ENCODE peak calls at places on chromosomes 16 and 17, in eight cellular contexts. X, G, A, Y, S, C, B and L are unnamed samples. For H3K4me1, the result is how much of the 10 kb centered on the place peaks cover.

GRCh38 chr16:85716680-85717038 is 27.9 kb upstream of the GINS2 start:
- DNase-seq in C (no peak), A (peak), G (no peak), Y (no peak), B (no peak), S (no peak), X (no peak), L (no peak)

GRCh38 chr16:56269824-56270684 is 78.8 kb downstream of the GNAO1 start:
- DNase-seq in X (peak), B (peak), C (peak), S (no peak), A (no peak), Y (peak), G (no peak), L (no peak)

GRCh38 chr16:57638381-57638780 is 10.0 kb downstream of the ADGRG1 start:
- DNase-seq in Y (no peak), X (no peak), G (no peak), C (no peak), B (no peak), S (no peak), A (no peak), L (no peak)

GRCh38 chr17:32114536-32114935 is 27.8 kb upstream of the RHOT1 start:
- DNase-seq in G (no peak), S (no peak), A (no peak), C (no peak), X (no peak), Y (no peak), B (no peak), L (no peak)

GRCh38 chr17:41683441-41684007 is 5.2 kb upstream of the EIF1 start:
- DNase-seq in S (no peak), B (no peak), Y (no peak), X (no peak), C (peak), A (no peak), G (no peak), L (no peak)

GRCh38 chr17:37742114-37742761 is 2.6 kb downstream of the HNF1B start:
- DNase-seq in C (no peak), S (peak), A (peak), X (peak), Y (no peak), G (no peak), B (no peak), L (no peak)

GRCh38 chr16:51577621-51578303 is 426.7 kb upstream of the SALL1 start:
- DNase-seq in Y (no peak), A (no peak), S (no peak), C (no peak), X (peak), B (no peak), G (no peak), L (no peak)

GRCh38 chr17:57739402-57740224 is 5.5 kb downstream of the CCDC182 start:
- DNase-seq in B (no peak), G (no peak), S (no peak), A (peak), Y (peak), C (no peak), X (peak), L (no peak)

GRCh38 chr16:10027553-10027952 is 154.7 kb downstream of the GRIN2A start:
- DNase-seq in X (no peak), A (no peak), S (no peak), G (no peak), Y (no peak), B (no peak), C (no peak), L (no peak)

GRCh38 chr17:43018008-43018853 is 4.0 kb downstream of the VAT1 start:
- DNase-seq in Y (no peak), B (no peak), C (no peak), A (peak), S (no peak), X (peak), G (no peak), L (no peak)

GRCh38 chr16:57276596-57276995 is 7.9 kb downstream of the PLLP start:
- DNase-seq in A (no peak), X (no peak), G (no peak), B (no peak), S (no peak), Y (no peak), C (peak), L (no peak)

GRCh38 chr17:2701996-2702741 is 9.4 kb downstream of the CLUH start:
- DNase-seq in Y (no peak), G (no peak), A (no peak), X (no peak), B (no peak), C (peak), S (no peak), L (no peak)

GRCh38 chr16:22023505-22023904 is 15.6 kb downstream of the MOSMO start:
- DNase-seq in Y (no peak), G (no peak), S (no peak), A (no peak), X (no peak), B (no peak), C (no peak), L (no peak)

GRCh38 chr17:958712-959451 is 20.7 kb downstream of the NXN start:
- DNase-seq in S (no peak), G (no peak), Y (no peak), A (no peak), X (no peak), C (no peak), B (no peak), L (peak)

GRCh38 chr17:44203731-44204452 is 4.2 kb upstream of the ATXN7L3 start:
- DNase-seq in S (no peak), A (peak), C (no peak), X (peak), B (peak), G (peak), Y (peak), L (no peak)

GRCh38 chr17:78790552-78790951 is 8.5 kb upstream of the CYTH1 start:
- DNase-seq in Y (no peak), B (no peak), A (no peak), C (no peak), S (no peak), X (no peak), G (no peak), L (no peak)
- TF ChIP-seq EP300 in Y (no peak), B (no peak), A (no peak), C (no peak), S (no peak), X (no peak), G (no peak), L (no peak)

DNA sequence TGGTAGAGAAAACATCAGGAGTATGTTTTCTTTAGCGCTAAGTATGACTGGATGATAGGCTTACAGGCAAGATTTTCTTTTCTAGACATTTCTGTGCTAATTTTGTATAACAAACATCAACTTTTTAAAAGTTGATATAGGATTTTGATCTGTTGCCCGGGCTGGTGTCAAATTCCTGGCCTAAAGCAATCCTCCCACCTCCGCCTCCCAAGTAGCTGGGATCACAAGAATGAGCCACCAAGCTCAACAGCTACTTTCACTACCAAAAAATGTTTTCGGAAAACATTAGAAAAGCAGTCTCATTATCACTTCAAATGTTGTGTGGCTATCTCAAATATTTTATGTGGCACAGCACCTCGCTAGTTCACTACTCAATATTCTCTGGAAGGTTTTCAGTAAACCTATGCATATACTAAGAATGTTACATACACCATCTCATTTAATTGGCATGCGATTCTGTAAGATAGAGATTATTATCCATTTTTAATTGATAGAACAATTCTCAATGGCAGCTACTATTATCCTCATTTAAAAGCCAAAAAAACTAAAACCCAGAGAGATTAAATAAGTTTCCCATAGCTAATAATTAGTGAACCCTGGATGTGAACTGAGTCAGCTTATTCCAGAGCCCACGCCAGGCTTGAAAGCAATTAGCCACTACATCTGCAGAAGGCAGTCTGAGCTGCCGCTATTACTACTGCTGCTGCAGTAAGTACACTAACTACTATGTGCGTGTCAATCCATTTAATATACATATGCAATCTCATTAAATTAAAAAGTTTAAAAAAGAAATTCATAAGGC is 41.7 kb downstream of the CREBBP start:
- DNase-seq in B (no peak), A (no peak), S (no peak), C (no peak), G (no peak), X (no peak), Y (no peak), L (no peak)
- H3K4me1 ChIP-seq in B (under half), A (under half), S (half or more), C (under half), G (under half), X (under half), Y (under half), L (under half)

DNA sequence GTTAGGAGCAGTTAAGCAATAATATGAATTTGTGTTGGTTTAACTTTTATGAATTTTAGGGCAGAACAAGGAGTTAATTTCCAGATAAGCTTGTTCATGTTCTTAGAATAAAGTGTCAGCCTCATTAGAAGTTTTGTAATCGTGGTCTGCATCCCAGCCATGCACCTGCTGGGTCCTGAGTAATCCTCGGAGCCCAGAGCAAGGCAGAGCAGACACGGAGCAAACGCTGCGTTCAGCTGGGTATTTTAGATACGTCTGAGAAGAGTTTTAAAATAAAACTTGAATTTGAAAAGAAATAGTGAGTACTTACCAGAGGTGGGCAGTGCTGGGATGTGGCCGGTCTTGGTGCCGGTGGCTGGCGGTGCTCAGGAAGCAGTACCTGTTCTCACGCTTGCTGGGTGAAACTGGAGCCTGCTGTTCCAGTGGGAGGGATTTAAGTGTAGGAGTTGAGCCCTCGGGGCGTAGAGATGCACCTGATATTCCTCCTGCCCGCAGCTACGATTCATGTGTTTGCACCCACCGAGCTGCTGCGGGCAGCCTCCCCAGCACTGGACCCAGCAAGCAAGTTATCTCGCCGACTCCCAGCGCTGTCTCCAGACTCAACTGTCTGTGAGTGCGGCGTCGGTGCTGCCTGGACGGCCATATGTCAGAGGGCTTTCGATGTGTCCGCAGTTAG is at the start of gene ZNF750:
- DNase-seq in B (no peak), X (no peak), S (no peak), C (peak), G (no peak), A (no peak), Y (no peak), L (peak)
- H3K27ac ChIP-seq in B (peak), X (no peak), S (no peak), C (no peak), G (no peak), A (no peak), Y (peak), L (no peak)

DNA sequence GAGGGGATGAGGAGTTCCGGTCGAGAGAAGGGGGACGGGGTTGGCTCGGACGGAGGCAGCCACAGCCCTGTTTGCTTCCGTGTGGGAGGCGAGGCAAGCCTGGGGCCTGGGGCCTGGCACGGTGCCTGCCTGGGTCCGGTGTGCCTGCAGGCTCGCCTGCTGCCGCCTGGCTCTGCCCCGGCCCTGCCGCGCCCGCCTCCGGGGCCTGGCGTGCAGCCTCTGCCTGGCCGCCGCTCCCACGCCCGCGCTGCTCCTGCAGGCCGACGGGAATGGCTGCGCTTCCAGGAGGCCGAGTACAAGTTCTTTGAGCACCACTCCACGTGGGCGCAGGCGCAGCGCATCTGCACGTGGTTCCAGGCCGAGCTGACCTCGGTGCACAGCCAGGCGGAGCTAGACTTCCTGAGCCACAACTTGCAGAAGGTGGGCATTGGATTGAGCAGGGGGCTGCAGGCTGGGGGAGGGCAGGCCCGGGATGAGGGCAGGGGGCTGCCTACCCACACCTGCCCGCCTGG is 53.1 kb downstream of the MRC2 start:
- DNase-seq in Y (no peak), A (no peak), S (peak), G (no peak), C (peak), X (no peak), B (peak), L (peak)
- TF ChIP-seq EP300 in Y (no peak), A (no peak), S (no peak), G (no peak), C (no peak), X (no peak), B (no peak), L (no peak)

GRCh38 chr17:59401274-59401673 is 69.8 kb downstream of the YPEL2 start:
- DNase-seq in B (no peak), S (no peak), Y (no peak), X (no peak), G (no peak), C (no peak), A (no peak), L (no peak)
- H3K4me1 ChIP-seq in B (under half), S (under half), Y (under half), X (under half), G (under half), C (under half), A (under half), L (under half)

DNA sequence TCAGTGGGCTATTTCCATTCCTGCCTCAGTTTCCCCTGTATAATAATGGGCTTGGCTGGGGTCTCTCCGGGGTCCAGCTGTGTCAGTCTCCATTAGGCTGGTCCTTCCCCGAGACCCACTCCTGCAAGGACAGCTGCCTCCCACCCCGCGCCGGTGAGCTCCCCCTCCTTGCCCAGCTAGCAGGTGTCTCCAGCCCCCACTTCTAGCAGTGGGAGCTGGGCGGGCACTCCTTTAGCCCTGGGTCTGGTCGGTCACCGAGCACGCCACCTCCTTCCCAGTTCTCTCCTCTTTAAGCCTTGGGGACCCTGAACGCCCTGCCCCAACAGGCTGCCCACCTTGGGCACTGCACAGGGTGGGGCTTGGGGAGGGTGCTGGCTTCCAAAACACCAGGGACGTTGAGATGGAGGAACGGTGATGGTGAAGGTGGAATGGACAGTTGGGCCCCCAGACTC is 10.5 kb downstream of the TBX2 start:
- DNase-seq in A (peak), X (no peak), B (no peak), Y (no peak), G (no peak), C (peak), S (no peak), L (no peak)
- H3K27ac ChIP-seq in A (peak), X (peak), B (peak), Y (no peak), G (peak), C (peak), S (peak), L (peak)

GRCh38 chr17:74729368-74729767 is 7.7 kb upstream of the RAB37 start:
- DNase-seq in C (no peak), Y (no peak), S (no peak), B (no peak), A (no peak), X (no peak), G (no peak), L (no peak)

GRCh38 chr17:74732042-74732846 is 4.8 kb upstream of the RAB37 start:
- DNase-seq in C (no peak), G (no peak), S (no peak), Y (no peak), B (no peak), A (no peak), X (no peak), L (no peak)

GRCh38 chr17:74729866-74730265 is 7.2 kb upstream of the RAB37 start:
- DNase-seq in Y (no peak), S (no peak), A (no peak), C (no peak), X (no peak), G (no peak), B (no peak), L (no peak)

GRCh38 chr17:74731347-74731605 is 5.8 kb upstream of the RAB37 start:
- DNase-seq in C (no peak), B (no peak), X (no peak), G (no peak), S (no peak), Y (no peak), A (no peak), L (no peak)

DNA sequence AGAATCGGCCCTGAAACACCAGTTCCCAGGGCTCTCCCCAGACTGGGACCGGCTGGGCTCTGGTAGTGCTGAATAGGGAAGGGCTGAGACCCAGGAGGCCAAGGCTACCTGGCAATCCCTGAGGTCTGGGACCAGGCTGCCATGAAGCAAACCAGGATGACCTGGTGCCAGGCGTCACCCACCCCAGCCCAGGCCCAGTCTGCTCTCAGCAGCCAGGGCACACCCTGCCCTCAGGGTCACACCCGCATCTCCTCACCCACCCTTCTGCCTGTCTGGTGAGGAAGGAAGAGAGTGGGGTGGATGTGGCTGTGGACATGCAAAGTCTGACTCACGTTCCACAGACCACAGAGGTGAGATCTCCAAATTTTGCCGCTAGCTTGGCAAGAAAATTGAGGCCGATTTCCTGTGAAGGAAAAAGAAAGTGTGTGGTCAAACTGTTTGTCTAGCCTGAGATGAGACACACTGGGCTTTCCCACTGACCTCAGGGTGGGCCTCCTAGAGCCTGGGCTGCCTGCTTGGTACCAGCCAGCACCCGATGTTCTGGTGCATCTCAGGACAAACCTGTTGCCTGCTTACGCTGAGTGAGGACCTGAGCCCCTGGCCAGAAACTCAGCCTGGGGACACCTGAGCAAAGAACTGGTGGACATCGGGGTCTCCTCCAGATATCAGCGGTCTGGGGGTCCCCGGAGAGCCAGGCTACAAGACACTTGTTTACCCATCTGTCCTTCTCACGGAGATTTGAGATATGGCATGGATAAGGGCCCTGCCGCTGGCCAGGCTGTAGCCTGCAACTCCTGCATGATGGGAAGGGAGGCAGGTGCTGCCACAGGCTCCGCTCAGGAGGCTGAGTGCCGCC is 6.3 kb upstream of the RAB37 start:
- DNase-seq in S (no peak), Y (no peak), A (no peak), G (no peak), C (no peak), B (peak), X (no peak), L (no peak)
- TF ChIP-seq EP300 in S (no peak), Y (no peak), A (no peak), G (no peak), C (no peak), B (no peak), X (no peak), L (no peak)

GRCh38 chr17:82004485-82005455 is 17.9 kb downstream of the CENPX start:
- DNase-seq in X (no peak), A (no peak), S (no peak), B (no peak), G (no peak), C (no peak), Y (no peak), L (no peak)
- H3K4me1 ChIP-seq in X (half or more), A (under half), S (under half), B (under half), G (under half), C (under half), Y (half or more), L (under half)

DNA sequence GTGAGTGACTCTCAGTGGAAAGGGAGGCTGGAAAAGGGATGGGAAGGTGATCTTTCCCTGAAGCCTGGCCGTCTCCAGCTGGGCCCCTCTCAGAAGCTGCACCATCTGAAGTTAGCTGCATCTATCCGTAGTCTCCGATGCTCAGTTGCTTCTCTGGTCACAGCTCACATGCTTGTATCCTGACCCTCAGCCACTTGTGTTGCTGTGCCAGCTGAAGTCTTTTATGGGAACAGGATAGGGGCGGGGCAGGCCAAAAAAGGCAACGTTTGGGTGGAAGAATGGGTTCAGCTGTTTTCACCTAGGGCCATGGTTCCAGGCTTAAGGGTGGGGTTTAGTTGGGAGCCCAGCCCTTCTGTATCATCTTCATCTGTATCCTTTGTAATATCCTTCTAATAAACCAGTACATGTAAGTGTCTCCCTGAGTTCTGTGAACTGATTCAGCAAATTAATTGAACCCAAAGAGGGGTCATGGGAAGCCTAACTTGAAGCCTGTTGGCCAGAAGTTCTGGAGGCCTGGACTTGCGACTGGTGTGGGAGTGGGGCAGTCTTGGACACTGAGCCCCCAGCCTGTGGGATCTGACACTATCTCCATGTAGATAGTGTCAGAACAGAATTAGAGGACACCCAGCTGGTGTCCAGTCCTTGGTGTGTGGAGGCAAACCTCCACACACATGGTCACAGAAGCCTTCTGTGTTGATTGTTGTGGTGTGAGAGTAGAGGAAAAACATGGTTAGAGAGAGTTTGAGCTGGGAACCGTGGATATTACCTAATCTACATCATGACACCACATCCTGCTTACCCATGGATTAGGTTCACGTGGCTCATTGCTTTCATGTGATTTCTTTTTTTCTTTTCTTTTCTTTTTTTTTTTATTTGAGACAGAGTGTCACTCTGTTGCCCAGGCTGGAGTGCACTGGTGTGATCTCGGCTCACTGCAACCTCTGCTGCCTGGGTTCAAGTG is 49.3 kb upstream of the FBXO47 start:
- DNase-seq in A (no peak), G (no peak), S (no peak), C (no peak), B (no peak), Y (no peak), X (no peak), L (no peak)
- H3K27ac ChIP-seq in A (no peak), G (no peak), S (no peak), C (no peak), B (peak), Y (no peak), X (no peak), L (no peak)

GRCh38 chr17:29451338-29451737 is 61.2 kb downstream of the TAOK1 start:
- DNase-seq in Y (no peak), C (no peak), A (no peak), S (no peak), B (no peak), G (no peak), X (no peak), L (no peak)
- TF ChIP-seq EP300 in Y (no peak), C (no peak), A (no peak), S (no peak), B (no peak), G (no peak), X (no peak), L (no peak)